ENCODE peak calls at places on chromosomes 13 and 19, in seven cellular contexts. One of them, this sample, is unnamed. For H3K4me1, the result is how much of the 10 kb centered on the place peaks cover.

GRCh38 chr13:29162638-29163037 is 342.5 kb downstream of the MTUS2 start:
- DNase-seq in spleen: no peak
- DNase-seq in suprapubic skin: no peak
- DNase-seq in mucosa of descending colon: no peak
- DNase-seq in cardiac muscle cell: no peak
- DNase-seq in heart left ventricle: no peak
- DNase-seq in breast epithelium: no peak
- DNase-seq in this sample: no peak

GRCh38 chr13:28401303-28402056 is 93.4 kb downstream of the FLT1 start:
- DNase-seq in spleen: no peak
- DNase-seq in suprapubic skin: no peak
- DNase-seq in mucosa of descending colon: no peak
- DNase-seq in cardiac muscle cell: no peak
- DNase-seq in heart left ventricle: no peak
- DNase-seq in breast epithelium: no peak
- DNase-seq in this sample: no peak

GRCh38 chr19:35119578-35119977 is 4.0 kb downstream of the FXYD3 start:
- DNase-seq in spleen: no peak
- DNase-seq in suprapubic skin: no peak
- DNase-seq in mucosa of descending colon: no peak
- DNase-seq in cardiac muscle cell: no peak
- DNase-seq in heart left ventricle: no peak
- DNase-seq in breast epithelium: no peak
- DNase-seq in this sample: no peak

GRCh38 chr13:50127017-50127725 is 111.9 kb downstream of the KCNRG start:
- DNase-seq in spleen: peak
- DNase-seq in suprapubic skin: peak
- DNase-seq in mucosa of descending colon: peak
- DNase-seq in cardiac muscle cell: peak
- DNase-seq in heart left ventricle: peak
- DNase-seq in breast epithelium: peak
- DNase-seq in this sample: peak

GRCh38 chr13:99053636-99054233 is 75.9 kb upstream of the DOCK9 start:
- DNase-seq in spleen: no peak
- DNase-seq in suprapubic skin: no peak
- DNase-seq in mucosa of descending colon: no peak
- DNase-seq in cardiac muscle cell: no peak
- DNase-seq in heart left ventricle: no peak
- DNase-seq in breast epithelium: no peak
- DNase-seq in this sample: no peak

GRCh38 chr13:65959305-65959704 is 1270.8 kb downstream of the PCDH9 start:
- DNase-seq in spleen: no peak
- DNase-seq in suprapubic skin: no peak
- DNase-seq in mucosa of descending colon: no peak
- DNase-seq in cardiac muscle cell: no peak
- DNase-seq in heart left ventricle: no peak
- DNase-seq in breast epithelium: no peak
- DNase-seq in this sample: no peak

GRCh38 chr13:36421447-36421846 is 10.8 kb upstream of the CCNA1 start:
- DNase-seq in spleen: no peak
- DNase-seq in suprapubic skin: no peak
- DNase-seq in mucosa of descending colon: no peak
- DNase-seq in cardiac muscle cell: no peak
- DNase-seq in heart left ventricle: no peak
- DNase-seq in breast epithelium: no peak
- DNase-seq in this sample: no peak

GRCh38 chr19:17948967-17949930 is 16.4 kb downstream of the CCDC124 start:
- DNase-seq in spleen: peak
- DNase-seq in suprapubic skin: no peak
- DNase-seq in mucosa of descending colon: no peak
- DNase-seq in cardiac muscle cell: no peak
- DNase-seq in heart left ventricle: no peak
- DNase-seq in breast epithelium: no peak
- DNase-seq in this sample: no peak

GRCh38 chr19:56156768-56157167 is 15.7 kb downstream of the ZNF444 start:
- DNase-seq in spleen: no peak
- DNase-seq in suprapubic skin: no peak
- DNase-seq in mucosa of descending colon: peak
- DNase-seq in cardiac muscle cell: no peak
- DNase-seq in heart left ventricle: peak
- DNase-seq in breast epithelium: no peak
- DNase-seq in this sample: no peak

GRCh38 chr13:25286308-25286968 is 850 bp downstream of the MTMR6 start:
- DNase-seq in spleen: no peak
- DNase-seq in suprapubic skin: no peak
- DNase-seq in mucosa of descending colon: no peak
- DNase-seq in cardiac muscle cell: peak
- DNase-seq in heart left ventricle: no peak
- DNase-seq in breast epithelium: no peak
- DNase-seq in this sample: no peak

GRCh38 chr19:38148337-38148736 is 75.7 kb downstream of the DPF1 start:
- DNase-seq in spleen: no peak
- DNase-seq in suprapubic skin: peak
- DNase-seq in mucosa of descending colon: no peak
- DNase-seq in cardiac muscle cell: no peak
- DNase-seq in heart left ventricle: no peak
- DNase-seq in breast epithelium: no peak
- DNase-seq in this sample: no peak

GRCh38 chr13:113558461-113558860 is 26.1 kb upstream of the TFDP1 start:
- DNase-seq in spleen: no peak
- DNase-seq in suprapubic skin: peak
- DNase-seq in mucosa of descending colon: no peak
- DNase-seq in cardiac muscle cell: no peak
- DNase-seq in heart left ventricle: no peak
- DNase-seq in breast epithelium: peak
- DNase-seq in this sample: peak

GRCh38 chr13:27601771-27602170 is 18.6 kb downstream of the LNX2 start:
- DNase-seq in spleen: no peak
- DNase-seq in suprapubic skin: no peak
- DNase-seq in mucosa of descending colon: no peak
- DNase-seq in cardiac muscle cell: no peak
- DNase-seq in heart left ventricle: no peak
- DNase-seq in breast epithelium: no peak
- DNase-seq in this sample: no peak

GRCh38 chr13:32001392-32001768 is 30.2 kb upstream of the FRY start:
- DNase-seq in spleen: no peak
- DNase-seq in suprapubic skin: no peak
- DNase-seq in mucosa of descending colon: no peak
- DNase-seq in cardiac muscle cell: peak
- DNase-seq in heart left ventricle: peak
- DNase-seq in breast epithelium: no peak
- DNase-seq in this sample: no peak

GRCh38 chr19:33668968-33669367 is 47.2 kb downstream of the CHST8 start:
- DNase-seq in spleen: peak
- DNase-seq in suprapubic skin: no peak
- DNase-seq in mucosa of descending colon: no peak
- DNase-seq in cardiac muscle cell: no peak
- DNase-seq in heart left ventricle: no peak
- DNase-seq in breast epithelium: no peak
- DNase-seq in this sample: no peak

GRCh38 chr19:30968210-30968609 is 381.0 kb downstream of the TSHZ3 start:
- DNase-seq in spleen: no peak
- DNase-seq in suprapubic skin: no peak
- DNase-seq in mucosa of descending colon: no peak
- DNase-seq in cardiac muscle cell: no peak
- DNase-seq in heart left ventricle: no peak
- DNase-seq in breast epithelium: no peak
- DNase-seq in this sample: no peak

GRCh38 chr19:29596885-29597525 is 9.1 kb upstream of the POP4 start:
- DNase-seq in spleen: no peak
- DNase-seq in suprapubic skin: no peak
- DNase-seq in mucosa of descending colon: no peak
- DNase-seq in cardiac muscle cell: peak
- DNase-seq in heart left ventricle: no peak
- DNase-seq in breast epithelium: no peak
- DNase-seq in this sample: no peak
- TF ChIP-seq CTCF in spleen: no peak
- TF ChIP-seq CTCF in suprapubic skin: no peak
- TF ChIP-seq CTCF in mucosa of descending colon: no peak
- TF ChIP-seq CTCF in cardiac muscle cell: no peak
- TF ChIP-seq CTCF in heart left ventricle: no peak
- TF ChIP-seq CTCF in breast epithelium: no peak
- TF ChIP-seq CTCF in this sample: no peak

DNA sequence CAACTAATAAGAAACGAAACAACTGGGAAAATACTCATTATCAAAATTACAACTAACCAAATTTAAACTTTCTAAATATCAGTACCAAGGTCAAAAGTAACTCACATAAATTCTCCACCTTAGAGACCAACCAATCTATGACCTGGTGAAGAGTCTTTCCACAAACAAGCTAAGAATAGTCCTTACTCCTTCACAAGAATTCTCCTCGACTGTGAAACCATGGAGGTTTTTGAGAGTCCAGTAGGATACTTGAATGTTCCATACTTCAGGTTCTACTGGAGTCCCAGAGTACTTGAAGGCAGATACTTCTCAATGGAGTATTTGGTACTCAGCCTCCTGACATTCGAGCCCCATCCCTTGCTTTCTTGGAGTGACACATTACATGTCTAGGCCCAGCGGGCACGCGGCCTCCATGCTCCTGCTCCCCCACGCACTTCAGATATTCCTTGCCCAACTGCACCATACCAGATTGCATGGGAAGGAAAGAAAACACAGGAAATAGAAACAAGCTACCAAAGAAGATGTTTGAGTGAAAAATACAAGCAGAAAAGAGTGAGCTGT is 63.9 kb downstream of the ABCC4 start:
- DNase-seq in spleen: no peak
- DNase-seq in suprapubic skin: no peak
- DNase-seq in mucosa of descending colon: no peak
- DNase-seq in cardiac muscle cell: no peak
- DNase-seq in heart left ventricle: no peak
- DNase-seq in breast epithelium: no peak
- DNase-seq in this sample: no peak
- H3K4me3 ChIP-seq in spleen: no peak
- H3K4me3 ChIP-seq in suprapubic skin: no peak
- H3K4me3 ChIP-seq in mucosa of descending colon: no peak
- H3K4me3 ChIP-seq in cardiac muscle cell: no peak
- H3K4me3 ChIP-seq in heart left ventricle: no peak
- H3K4me3 ChIP-seq in breast epithelium: no peak
- H3K4me3 ChIP-seq in this sample: no peak

GRCh38 chr19:47157455-47158321 is 27.1 kb downstream of the SAE1 start:
- DNase-seq in spleen: peak
- DNase-seq in suprapubic skin: peak
- DNase-seq in mucosa of descending colon: no peak
- DNase-seq in cardiac muscle cell: peak
- DNase-seq in heart left ventricle: peak
- DNase-seq in breast epithelium: no peak
- DNase-seq in this sample: no peak
- H3K4me1 ChIP-seq in spleen: half or more
- H3K4me1 ChIP-seq in suprapubic skin: half or more
- H3K4me1 ChIP-seq in mucosa of descending colon: half or more
- H3K4me1 ChIP-seq in cardiac muscle cell: under half
- H3K4me1 ChIP-seq in heart left ventricle: half or more
- H3K4me1 ChIP-seq in breast epithelium: under half
- H3K4me1 ChIP-seq in this sample: under half

GRCh38 chr19:8321760-8322637 is 703 bp downstream of the RPS28 start:
- DNase-seq in spleen: no peak
- DNase-seq in suprapubic skin: no peak
- DNase-seq in mucosa of descending colon: no peak
- DNase-seq in cardiac muscle cell: no peak
- DNase-seq in heart left ventricle: no peak
- DNase-seq in breast epithelium: no peak
- DNase-seq in this sample: no peak

GRCh38 chr19:8320564-8321066 is 560 bp downstream of the NDUFA7 start:
- DNase-seq in spleen: no peak
- DNase-seq in suprapubic skin: no peak
- DNase-seq in mucosa of descending colon: no peak
- DNase-seq in cardiac muscle cell: peak
- DNase-seq in heart left ventricle: no peak
- DNase-seq in breast epithelium: no peak
- DNase-seq in this sample: no peak

GRCh38 chr19:8322638-8322997 is 1.3 kb downstream of the RPS28 start:
- DNase-seq in spleen: no peak
- DNase-seq in suprapubic skin: no peak
- DNase-seq in mucosa of descending colon: no peak
- DNase-seq in cardiac muscle cell: no peak
- DNase-seq in heart left ventricle: no peak
- DNase-seq in breast epithelium: no peak
- DNase-seq in this sample: no peak

GRCh38 chr19:8319807-8320520 is 1.2 kb downstream of the NDUFA7 start:
- DNase-seq in spleen: no peak
- DNase-seq in suprapubic skin: no peak
- DNase-seq in mucosa of descending colon: no peak
- DNase-seq in cardiac muscle cell: no peak
- DNase-seq in heart left ventricle: no peak
- DNase-seq in breast epithelium: no peak
- DNase-seq in this sample: no peak

GRCh38 chr19:8321067-8321759 is at the start of the genes NDUFA7 and RPS28:
- DNase-seq in spleen: peak
- DNase-seq in suprapubic skin: peak
- DNase-seq in mucosa of descending colon: peak
- DNase-seq in cardiac muscle cell: peak
- DNase-seq in heart left ventricle: peak
- DNase-seq in breast epithelium: peak
- DNase-seq in this sample: peak
- TF ChIP-seq CTCF in spleen: peak
- TF ChIP-seq CTCF in suprapubic skin: no peak
- TF ChIP-seq CTCF in mucosa of descending colon: no peak
- TF ChIP-seq CTCF in cardiac muscle cell: peak
- TF ChIP-seq CTCF in heart left ventricle: peak
- TF ChIP-seq CTCF in breast epithelium: no peak
- TF ChIP-seq CTCF in this sample: peak